ENCODE peak calls at places on chromosomes 3 and 15, in four cellular contexts. One of them, this sample, is unnamed.

GRCh38 chr3:99658274-99658673 is 19.9 kb downstream of the COL8A1 start:
- DNase-seq in D341Med: no peak
- DNase-seq in GM10248: no peak
- DNase-seq in islet precursor cell: no peak
- DNase-seq in this sample: no peak

GRCh38 chr15:79349526-79349925 is 38.6 kb downstream of the TMED3 start:
- DNase-seq in D341Med: no peak
- DNase-seq in GM10248: no peak
- DNase-seq in islet precursor cell: no peak
- DNase-seq in this sample: no peak

GRCh38 chr3:71345429-71346027 is 238.0 kb downstream of the FOXP1 start:
- DNase-seq in D341Med: no peak
- DNase-seq in GM10248: no peak
- DNase-seq in islet precursor cell: no peak
- DNase-seq in this sample: no peak

GRCh38 chr3:194134231-194134756 is 1.7 kb upstream of the HES1 start:
- DNase-seq in D341Med: peak
- DNase-seq in GM10248: peak
- DNase-seq in islet precursor cell: peak
- DNase-seq in this sample: no peak

GRCh38 chr3:30502051-30502741 is 104.2 kb upstream of the TGFBR2 start:
- DNase-seq in D341Med: no peak
- DNase-seq in GM10248: no peak
- DNase-seq in islet precursor cell: no peak
- DNase-seq in this sample: no peak

GRCh38 chr15:63203451-63204090 is 14.2 kb downstream of the RAB8B start:
- DNase-seq in D341Med: no peak
- DNase-seq in GM10248: no peak
- DNase-seq in islet precursor cell: no peak
- DNase-seq in this sample: no peak

GRCh38 chr3:182925330-182925943 is 54.9 kb downstream of the DCUN1D1 start:
- DNase-seq in D341Med: no peak
- DNase-seq in GM10248: peak
- DNase-seq in islet precursor cell: no peak
- DNase-seq in this sample: peak

GRCh38 chr3:146640955-146641867 is 36.1 kb upstream of the PLSCR5 start:
- DNase-seq in D341Med: peak
- DNase-seq in GM10248: peak
- DNase-seq in islet precursor cell: peak
- DNase-seq in this sample: no peak

GRCh38 chr3:138943724-138944131 is 3.2 kb downstream of the FOXL2 start:
- DNase-seq in D341Med: no peak
- DNase-seq in GM10248: no peak
- DNase-seq in islet precursor cell: no peak
- DNase-seq in this sample: no peak

GRCh38 chr15:77537006-77537405 is 95.7 kb downstream of the LINGO1 start:
- DNase-seq in D341Med: no peak
- DNase-seq in GM10248: no peak
- DNase-seq in islet precursor cell: no peak
- DNase-seq in this sample: no peak

GRCh38 chr3:47161983-47162694 is 1.8 kb downstream of the SETD2 start:
- DNase-seq in D341Med: no peak
- DNase-seq in GM10248: peak
- DNase-seq in islet precursor cell: no peak
- DNase-seq in this sample: no peak

GRCh38 chr3:99690761-99691369 is 52.5 kb downstream of the COL8A1 start:
- DNase-seq in D341Med: no peak
- DNase-seq in GM10248: no peak
- DNase-seq in islet precursor cell: no peak
- DNase-seq in this sample: no peak

GRCh38 chr3:13827256-13827655 is 52.6 kb downstream of the WNT7A start:
- DNase-seq in D341Med: no peak
- DNase-seq in GM10248: no peak
- DNase-seq in islet precursor cell: no peak
- DNase-seq in this sample: no peak

GRCh38 chr3:126914226-126914625 is 68.7 kb upstream of the PLXNA1 start:
- DNase-seq in D341Med: no peak
- DNase-seq in GM10248: no peak
- DNase-seq in islet precursor cell: no peak
- DNase-seq in this sample: no peak

GRCh38 chr15:77603616-77604406 is 28.9 kb downstream of the LINGO1 start:
- DNase-seq in D341Med: no peak
- DNase-seq in GM10248: no peak
- DNase-seq in islet precursor cell: no peak
- DNase-seq in this sample: no peak

GRCh38 chr3:28971156-28971555 is 309.7 kb upstream of the RBMS3 start:
- DNase-seq in D341Med: no peak
- DNase-seq in GM10248: no peak
- DNase-seq in islet precursor cell: no peak
- DNase-seq in this sample: no peak

GRCh38 chr3:51819709-51820406 is 40.8 kb upstream of the IQCF6 start:
- DNase-seq in D341Med: no peak
- DNase-seq in GM10248: peak
- DNase-seq in islet precursor cell: no peak
- DNase-seq in this sample: no peak

GRCh38 chr15:90402230-90402629 is 14.2 kb downstream of the IQGAP1 start:
- DNase-seq in D341Med: peak
- DNase-seq in GM10248: no peak
- DNase-seq in islet precursor cell: no peak
- DNase-seq in this sample: no peak

GRCh38 chr3:15430624-15431023 is 3.2 kb downstream of the EAF1 start:
- DNase-seq in D341Med: no peak
- DNase-seq in GM10248: no peak
- DNase-seq in islet precursor cell: no peak
- DNase-seq in this sample: no peak

GRCh38 chr3:35707904-35708303 is 68.6 kb downstream of the ARPP21 start:
- DNase-seq in D341Med: no peak
- DNase-seq in GM10248: no peak
- DNase-seq in islet precursor cell: no peak
- DNase-seq in this sample: no peak

GRCh38 chr15:38842991-38843610 is 278.5 kb upstream of the RASGRP1 start:
- DNase-seq in D341Med: no peak
- DNase-seq in GM10248: no peak
- DNase-seq in islet precursor cell: no peak
- DNase-seq in this sample: no peak

GRCh38 chr3:10459954-10460754 is 45.2 kb downstream of the ATP2B2 start:
- DNase-seq in D341Med: no peak
- DNase-seq in GM10248: peak
- DNase-seq in islet precursor cell: peak
- DNase-seq in this sample: no peak

GRCh38 chr3:63654246-63654645 is 1.8 kb downstream of the SNTN start:
- DNase-seq in D341Med: no peak
- DNase-seq in GM10248: no peak
- DNase-seq in islet precursor cell: no peak
- DNase-seq in this sample: no peak

GRCh38 chr3:67864587-67865183 is 210.3 kb upstream of the SUCLG2 start:
- DNase-seq in D341Med: no peak
- DNase-seq in GM10248: no peak
- DNase-seq in islet precursor cell: no peak
- DNase-seq in this sample: no peak

GRCh38 chr15:53197426-53197839 is 407.3 kb upstream of the ONECUT1 start:
- DNase-seq in D341Med: peak
- DNase-seq in GM10248: peak
- DNase-seq in islet precursor cell: peak
- DNase-seq in this sample: peak

This sample was measured in GM12864.